ENCODE peak calls at places on chromosomes 6 and 20, in five cellular contexts. One of them, this sample, is unnamed.

GRCh38 chr20:49990310-49990720 is 7.5 kb downstream of the SNAI1 start:
- DNase-seq in A549: no peak
- DNase-seq in left lung: peak; percentile 24
- DNase-seq in psoas muscle: no peak
- DNase-seq in AG10803: peak; percentile 41
- DNase-seq in this sample: no peak

GRCh38 chr20:3161316-3162079 is 1.8 kb upstream of the FASTKD5 start:
- DNase-seq in A549: no peak
- DNase-seq in AG10803: no peak
- DNase-seq in left lung: no peak
- DNase-seq in psoas muscle: no peak
- DNase-seq in this sample: no peak

GRCh38 chr20:41889125-41889870 is 271.1 kb upstream of the CHD6 start:
- DNase-seq in A549: peak; percentile 20
- DNase-seq in psoas muscle: no peak
- DNase-seq in left lung: no peak
- DNase-seq in AG10803: no peak
- DNase-seq in this sample: no peak

GRCh38 chr6:99993533-99994251 is at the start of gene MCHR2:
- DNase-seq in AG10803: no peak
- DNase-seq in left lung: peak; percentile 74
- DNase-seq in A549: no peak
- DNase-seq in psoas muscle: no peak
- DNase-seq in this sample: no peak

GRCh38 chr6:33483678-33484077 is 29.3 kb downstream of the ZBTB9 start:
- DNase-seq in A549: no peak
- DNase-seq in left lung: no peak
- DNase-seq in psoas muscle: no peak
- DNase-seq in AG10803: no peak
- DNase-seq in this sample: no peak

GRCh38 chr6:135576055-135576454 is 78.5 kb upstream of the AHI1 start:
- DNase-seq in A549: peak; percentile 11
- DNase-seq in psoas muscle: no peak
- DNase-seq in AG10803: peak; percentile 78
- DNase-seq in left lung: no peak
- DNase-seq in this sample: no peak

GRCh38 chr6:11605507-11605905 is 68.0 kb downstream of the TMEM170B start:
- DNase-seq in AG10803: no peak
- DNase-seq in left lung: no peak
- DNase-seq in A549: no peak
- DNase-seq in psoas muscle: no peak
- DNase-seq in this sample: no peak

GRCh38 chr20:57526067-57526884 is 1.3 kb upstream of the CTCFL start:
- DNase-seq in A549: peak; percentile 42
- DNase-seq in AG10803: no peak
- DNase-seq in left lung: no peak
- DNase-seq in psoas muscle: no peak
- DNase-seq in this sample: no peak

GRCh38 chr6:35391240-35391968 is 49.0 kb downstream of the PPARD start:
- DNase-seq in psoas muscle: no peak
- DNase-seq in A549: peak; percentile 50
- DNase-seq in left lung: no peak
- DNase-seq in AG10803: peak; percentile 90
- DNase-seq in this sample: peak; percentile 92

GRCh38 chr20:38191654-38192053 is 26.6 kb upstream of the TGM2 start:
- DNase-seq in left lung: no peak
- DNase-seq in AG10803: no peak
- DNase-seq in psoas muscle: no peak
- DNase-seq in A549: no peak
- DNase-seq in this sample: no peak

DNA sequence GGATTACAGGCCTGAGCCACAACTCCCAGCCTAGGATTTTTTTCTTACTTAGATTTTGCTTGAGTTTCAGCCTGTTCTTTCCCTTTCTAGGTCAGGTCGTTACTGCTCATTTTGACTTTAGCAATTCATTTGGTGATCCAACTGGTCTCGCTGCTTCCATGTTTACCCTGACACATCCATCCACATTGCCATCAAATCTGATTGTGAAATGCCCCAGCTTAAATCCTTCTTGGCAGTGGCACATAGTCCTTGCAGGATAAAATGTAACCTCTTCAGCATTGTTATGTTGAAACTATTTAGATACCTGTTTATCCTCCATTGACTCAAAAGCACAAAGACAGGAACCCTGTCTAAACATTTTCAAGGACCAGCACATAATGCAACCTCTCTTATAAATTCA is 77.2 kb downstream of the DNAH8 start:
- DNase-seq in A549: no peak
- DNase-seq in psoas muscle: no peak
- DNase-seq in left lung: no peak
- DNase-seq in AG10803: no peak
- DNase-seq in this sample: no peak
- H3K4me3 ChIP-seq in A549: no peak overlapping the region
- H3K4me3 ChIP-seq in psoas muscle: no peak overlapping the region
- H3K4me3 ChIP-seq in left lung: no peak overlapping the region
- H3K4me3 ChIP-seq in AG10803: no peak overlapping the region
- H3K4me3 ChIP-seq in this sample: no peak overlapping the region

GRCh38 chr20:40670251-40670650 is 18.8 kb downstream of the MAFB start:
- DNase-seq in A549: no peak
- DNase-seq in AG10803: no peak
- DNase-seq in psoas muscle: no peak
- DNase-seq in left lung: no peak
- DNase-seq in this sample: no peak
- TF ChIP-seq CTCF in A549: no peak
- TF ChIP-seq CTCF in AG10803: peak; percentile 6
- TF ChIP-seq CTCF in psoas muscle: no peak
- TF ChIP-seq CTCF in left lung: no peak
- TF ChIP-seq CTCF in this sample: peak; percentile 11

DNA sequence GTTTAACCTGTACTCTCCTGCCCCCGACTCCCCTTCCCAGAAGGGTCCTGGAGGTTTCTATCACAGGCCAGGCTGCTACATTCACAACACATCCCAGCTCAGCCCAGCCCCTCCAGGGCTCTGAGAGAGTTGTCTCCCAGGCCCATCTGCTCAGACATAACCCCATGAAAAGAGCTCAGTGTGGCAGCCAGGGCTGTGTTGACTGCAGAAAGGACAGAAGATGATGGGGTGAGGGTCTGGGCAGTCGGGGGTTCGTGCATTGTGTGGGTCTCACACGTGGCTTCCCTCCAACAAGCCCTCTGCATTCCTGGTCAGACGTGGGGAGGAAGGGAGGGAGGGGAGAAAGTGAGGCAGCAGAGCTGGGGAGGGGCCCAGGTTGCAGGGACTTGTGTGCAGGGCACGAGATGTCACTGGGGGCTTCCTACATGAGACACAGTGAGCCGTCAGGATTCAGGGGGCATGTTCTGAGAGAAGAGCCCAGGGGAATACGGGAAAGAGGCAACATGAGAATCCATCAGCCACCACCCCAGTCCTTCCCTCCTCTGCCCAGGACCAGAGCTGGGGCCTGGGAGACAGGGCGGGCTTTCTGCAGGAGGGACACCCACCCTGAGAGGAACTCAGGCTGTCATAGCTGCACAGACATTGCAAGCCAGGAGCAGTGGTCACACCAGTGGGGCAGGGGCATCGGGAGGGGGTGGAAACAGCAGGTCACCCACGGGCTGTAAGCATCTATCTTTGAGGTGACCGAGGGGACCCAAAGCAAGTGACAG is 372.9 kb downstream of the PREX1 start:
- DNase-seq in psoas muscle: no peak
- DNase-seq in left lung: no peak
- DNase-seq in A549: no peak
- DNase-seq in AG10803: no peak
- DNase-seq in this sample: no peak
- H3K4me3 ChIP-seq in psoas muscle: no peak overlapping the region
- H3K4me3 ChIP-seq in left lung: no peak overlapping the region
- H3K4me3 ChIP-seq in A549: no peak overlapping the region
- H3K4me3 ChIP-seq in AG10803: no peak overlapping the region
- H3K4me3 ChIP-seq in this sample: no peak overlapping the region

GRCh38 chr6:150549577-150550184 is 50.0 kb upstream of the PLEKHG1 start:
- DNase-seq in A549: no peak
- DNase-seq in AG10803: no peak
- DNase-seq in psoas muscle: no peak
- DNase-seq in left lung: no peak
- DNase-seq in this sample: no peak
- TF ChIP-seq CTCF in A549: no peak
- TF ChIP-seq CTCF in AG10803: no peak
- TF ChIP-seq CTCF in psoas muscle: no peak
- TF ChIP-seq CTCF in left lung: no peak
- TF ChIP-seq CTCF in this sample: no peak

GRCh38 chr6:112241820-112242443 is 12.4 kb downstream of the LAMA4 start:
- DNase-seq in psoas muscle: no peak
- DNase-seq in A549: no peak
- DNase-seq in left lung: no peak
- DNase-seq in AG10803: no peak
- DNase-seq in this sample: no peak

GRCh38 chr6:112244428-112244827 is 9.9 kb downstream of the LAMA4 start:
- DNase-seq in A549: no peak
- DNase-seq in left lung: no peak
- DNase-seq in psoas muscle: no peak
- DNase-seq in AG10803: no peak
- DNase-seq in this sample: no peak

GRCh38 chr6:112247275-112247674 is 7.1 kb downstream of the LAMA4 start:
- DNase-seq in AG10803: no peak
- DNase-seq in left lung: no peak
- DNase-seq in A549: no peak
- DNase-seq in psoas muscle: no peak
- DNase-seq in this sample: no peak

GRCh38 chr6:112245511-112246203 is 8.7 kb downstream of the LAMA4 start:
- DNase-seq in psoas muscle: no peak
- DNase-seq in left lung: no peak
- DNase-seq in A549: no peak
- DNase-seq in AG10803: peak; percentile 97
- DNase-seq in this sample: no peak

DNA sequence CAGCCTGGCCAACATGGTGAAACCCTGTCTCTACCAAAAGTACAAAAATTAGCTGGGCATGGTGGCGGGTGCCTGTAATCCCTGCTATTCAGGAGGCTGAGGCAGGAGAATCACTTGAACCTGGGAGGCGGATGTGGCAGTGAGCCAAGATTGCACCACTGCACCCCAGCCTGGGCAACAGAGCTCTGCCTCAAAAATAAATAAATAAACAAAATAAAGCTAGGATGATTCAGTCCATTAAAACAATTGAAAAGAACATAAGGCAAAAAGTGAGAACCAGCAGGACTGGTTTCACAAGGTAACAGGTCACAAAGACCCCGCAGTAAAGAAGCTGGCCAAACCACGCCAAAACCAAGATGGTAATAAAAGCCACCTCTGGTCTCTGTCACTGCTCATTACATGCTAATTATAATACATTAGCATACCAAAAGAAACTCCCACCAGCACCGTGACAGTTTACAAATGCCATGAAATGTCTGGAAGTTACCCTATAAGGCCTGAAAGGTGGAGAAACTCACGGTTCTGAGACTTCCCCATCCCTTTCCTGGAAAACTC is 10.4 kb downstream of the LAMA4 start:
- DNase-seq in left lung: no peak
- DNase-seq in psoas muscle: peak; percentile 52
- DNase-seq in A549: no peak
- DNase-seq in AG10803: no peak
- DNase-seq in this sample: no peak
- H3K4me3 ChIP-seq in left lung: no peak overlapping the region
- H3K4me3 ChIP-seq in psoas muscle: no peak overlapping the region
- H3K4me3 ChIP-seq in A549: no peak overlapping the region
- H3K4me3 ChIP-seq in AG10803: peak overlapping the region; percentile 13
- H3K4me3 ChIP-seq in this sample: no peak overlapping the region